ENCODE peak calls at places on chromosome 21, in four cellular contexts. Q is heart left ventricle, V is mammary epithelial cell, I is cardiac fibroblast. G is an unnamed sample.

GRCh38 chr21:36791150-36791549 is 92.2 kb downstream of the SIM2 start:
- DNase-seq in Q (no peak), V (no peak), I (no peak), G (no peak)

GRCh38 chr21:36926989-36927695 is 39.3 kb downstream of the HLCS start:
- DNase-seq in Q (no peak), V (no peak), I (no peak), G (no peak)

GRCh38 chr21:15421947-15422346 is 307.8 kb upstream of the USP25 start:
- DNase-seq in Q (no peak), V (peak), I (peak), G (no peak)

GRCh38 chr21:45886610-45887026 is 95.0 kb upstream of the COL6A1 start:
- DNase-seq in Q (no peak), V (no peak), I (no peak), G (no peak)

GRCh38 chr21:33418686-33419085 is 15.5 kb downstream of the IFNGR2 start:
- DNase-seq in Q (peak), V (no peak), I (no peak), G (no peak)

GRCh38 chr21:34844924-34845238 is 176.1 kb downstream of the CLIC6 start:
- DNase-seq in Q (no peak), V (no peak), I (no peak), G (no peak)

GRCh38 chr21:36059823-36060158 is 535 bp downstream of the SETD4 start:
- DNase-seq in Q (peak), V (no peak), I (no peak), G (no peak)

GRCh38 chr21:34129039-34129891 is 55.9 kb downstream of the MRPS6 start:
- DNase-seq in Q (peak), V (peak), I (peak), G (no peak)

GRCh38 chr21:45539796-45540600 is 2.2 kb downstream of the SLC19A1 start:
- DNase-seq in Q (no peak), V (no peak), I (no peak), G (peak)

GRCh38 chr21:33112670-33113596 is 43.0 kb downstream of the OLIG1 start:
- DNase-seq in Q (no peak), V (no peak), I (no peak), G (no peak)

GRCh38 chr21:46457801-46458314 is 833 bp upstream of the DIP2A start:
- DNase-seq in Q (peak), V (peak), I (peak), G (no peak)

GRCh38 chr21:15063821-15064575 is 802 bp downstream of the NRIP1 start:
- DNase-seq in Q (peak), V (peak), I (peak), G (no peak)

GRCh38 chr21:33040215-33040614 is 14.5 kb downstream of the OLIG2 start:
- DNase-seq in Q (no peak), V (no peak), I (no peak), G (no peak)

GRCh38 chr21:36120304-36120902 is 14.5 kb upstream of the CBR3 start:
- DNase-seq in Q (peak), V (no peak), I (peak), G (no peak)

GRCh38 chr21:14737922-14738321 is 191.8 kb upstream of the SAMSN1 start:
- DNase-seq in Q (peak), V (peak), I (peak), G (no peak)

GRCh38 chr21:34592120-34592561 is 22.8 kb downstream of the RCAN1 start:
- DNase-seq in Q (peak), V (no peak), I (no peak), G (no peak)

GRCh38 chr21:45087022-45087823 is 12.8 kb downstream of the ADARB1 start:
- DNase-seq in Q (no peak), V (no peak), I (no peak), G (no peak)

GRCh38 chr21:16358021-16358420 is 628.2 kb downstream of the USP25 start:
- DNase-seq in Q (no peak), V (no peak), I (no peak), G (no peak)

GRCh38 chr21:46229133-46229922 is 754 bp upstream of the LSS start:
- DNase-seq in Q (no peak), V (no peak), I (no peak), G (no peak)

GRCh38 chr21:16372546-16372945 is 642.8 kb downstream of the USP25 start:
- DNase-seq in Q (no peak), V (no peak), I (no peak), G (no peak)

GRCh38 chr21:46639489-46640386 is 4.3 kb downstream of the PRMT2 start:
- DNase-seq in Q (no peak), V (no peak), I (peak), G (no peak)

GRCh38 chr21:23960769-23961168 is 1646.5 kb downstream of the MRPL39 start:
- DNase-seq in Q (no peak), V (no peak), I (no peak), G (no peak)

DNA sequence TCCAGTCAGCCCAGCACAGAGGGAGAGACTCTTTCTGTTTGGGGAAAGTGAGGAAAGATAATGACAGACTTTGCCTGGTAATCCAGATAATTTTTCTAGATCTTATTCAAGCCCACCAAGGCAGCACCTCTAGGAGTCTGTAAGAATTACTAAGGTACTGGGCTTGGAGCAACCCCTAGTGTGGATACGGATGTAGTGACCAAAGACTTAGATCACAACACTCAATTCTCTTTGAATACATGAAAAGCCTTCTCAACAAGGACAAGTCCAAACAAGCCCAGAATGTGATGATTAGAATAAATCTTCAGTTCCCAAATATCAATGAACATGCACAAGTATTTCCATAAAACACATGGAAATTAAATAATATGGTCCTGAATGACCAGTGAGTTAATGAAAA is 206.9 kb downstream of the MRPL39 start:
- DNase-seq in Q (no peak), V (no peak), I (no peak), G (no peak)
- TF ChIP-seq CTCF in Q (no peak), V (no peak), I (no peak), G (no peak)

GRCh38 chr21:30408782-30409494 is 13.1 kb downstream of the KRTAP13-1 start:
- DNase-seq in Q (peak), V (peak), I (peak), G (no peak)
- TF ChIP-seq CTCF in Q (no peak), V (peak), I (peak), G (no peak)

GRCh38 chr21:38171723-38172344 is 85.0 kb upstream of the KCNJ15 start:
- DNase-seq in Q (no peak), V (no peak), I (peak), G (no peak)

GRCh38 chr21:38166214-38166547 is 90.6 kb upstream of the KCNJ15 start:
- DNase-seq in Q (no peak), V (no peak), I (no peak), G (no peak)

GRCh38 chr21:38167345-38167744 is 89.4 kb upstream of the KCNJ15 start:
- DNase-seq in Q (no peak), V (no peak), I (no peak), G (no peak)

GRCh38 chr21:38170705-38171682 is 85.8 kb upstream of the KCNJ15 start:
- DNase-seq in Q (no peak), V (no peak), I (peak), G (no peak)

DNA sequence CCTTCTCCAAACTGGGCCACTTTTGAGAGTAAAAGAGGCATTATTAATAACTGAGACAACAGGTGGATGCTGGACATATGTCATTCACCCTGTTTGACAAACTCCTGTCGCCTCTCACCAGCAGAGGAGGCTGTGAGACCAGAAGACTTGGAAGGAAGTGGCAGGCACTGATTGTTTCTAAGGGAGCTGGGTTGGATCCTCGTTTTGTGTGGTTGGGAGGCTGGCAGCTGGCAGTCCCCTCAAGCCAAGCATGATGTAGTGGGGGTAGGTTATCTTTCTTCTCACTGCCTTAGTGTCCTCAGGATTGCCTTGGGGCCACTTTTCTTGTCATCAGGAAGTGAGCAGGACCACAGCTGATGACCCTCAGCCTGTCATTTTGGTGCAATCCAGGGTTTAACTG is 86.5 kb upstream of the KCNJ15 start:
- DNase-seq in Q (no peak), V (peak), I (peak), G (no peak)
- TF ChIP-seq CTCF in Q (no peak), V (peak), I (peak), G (no peak)

DNA sequence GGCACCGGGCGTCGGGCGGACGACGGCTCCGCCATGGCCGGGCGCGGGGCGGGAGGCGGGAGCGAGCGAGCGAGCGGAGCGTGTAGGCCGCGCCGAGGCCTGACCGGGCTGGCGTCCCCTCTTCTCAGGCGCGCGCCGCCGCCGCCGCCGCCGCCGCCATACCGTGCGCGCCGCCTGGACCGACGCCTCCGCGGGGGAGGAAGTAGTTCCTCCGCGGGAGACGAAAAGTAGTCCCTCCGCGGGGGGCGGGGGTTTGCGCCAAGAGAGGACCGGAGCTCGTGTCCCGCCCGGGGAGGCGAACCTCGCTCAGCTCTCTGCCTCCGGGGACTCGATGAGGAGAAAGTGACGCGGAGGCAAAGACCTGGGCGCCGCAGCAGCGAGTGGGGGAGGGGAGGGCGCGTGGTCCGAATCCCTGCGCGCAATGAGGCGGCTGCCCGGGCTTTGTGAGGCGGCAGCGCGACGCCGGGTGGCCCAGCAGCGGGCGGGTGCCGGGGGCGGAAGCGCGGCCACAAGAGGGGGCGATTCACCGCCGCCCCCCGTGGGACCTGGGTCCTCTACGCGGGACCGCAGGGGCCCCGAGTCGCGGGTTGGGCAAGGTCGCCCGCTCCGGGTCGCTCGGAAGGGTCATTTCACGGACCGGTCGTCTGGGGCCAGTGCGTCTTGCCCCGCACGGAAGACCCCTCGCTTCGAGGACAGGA is at the start of gene BRWD1:
- DNase-seq in Q (peak), V (peak), I (peak), G (peak)
- TF ChIP-seq CTCF in Q (peak), V (no peak), I (no peak), G (no peak)

GRCh38 chr21:17512245-17513213 is at the start of gene CXADR:
- DNase-seq in Q (peak), V (peak), I (no peak), G (peak)
- TF ChIP-seq CTCF in Q (peak), V (peak), I (peak), G (no peak)

GRCh38 chr21:42337830-42338729 is 12.7 kb downstream of the TFF2 start:
- DNase-seq in Q (peak), V (no peak), I (peak), G (peak)
- TF ChIP-seq CTCF in Q (peak), V (peak), I (peak), G (no peak)

GRCh38 chr21:43911015-43911934 is 46.3 kb downstream of the AGPAT3 start:
- DNase-seq in Q (no peak), V (peak), I (no peak), G (no peak)
- TF ChIP-seq CTCF in Q (no peak), V (no peak), I (no peak), G (no peak)

GRCh38 chr21:43619856-43620255 is 39.4 kb downstream of the HSF2BP start:
- DNase-seq in Q (no peak), V (no peak), I (peak), G (no peak)
- TF ChIP-seq CTCF in Q (no peak), V (peak), I (peak), G (no peak)

DNA sequence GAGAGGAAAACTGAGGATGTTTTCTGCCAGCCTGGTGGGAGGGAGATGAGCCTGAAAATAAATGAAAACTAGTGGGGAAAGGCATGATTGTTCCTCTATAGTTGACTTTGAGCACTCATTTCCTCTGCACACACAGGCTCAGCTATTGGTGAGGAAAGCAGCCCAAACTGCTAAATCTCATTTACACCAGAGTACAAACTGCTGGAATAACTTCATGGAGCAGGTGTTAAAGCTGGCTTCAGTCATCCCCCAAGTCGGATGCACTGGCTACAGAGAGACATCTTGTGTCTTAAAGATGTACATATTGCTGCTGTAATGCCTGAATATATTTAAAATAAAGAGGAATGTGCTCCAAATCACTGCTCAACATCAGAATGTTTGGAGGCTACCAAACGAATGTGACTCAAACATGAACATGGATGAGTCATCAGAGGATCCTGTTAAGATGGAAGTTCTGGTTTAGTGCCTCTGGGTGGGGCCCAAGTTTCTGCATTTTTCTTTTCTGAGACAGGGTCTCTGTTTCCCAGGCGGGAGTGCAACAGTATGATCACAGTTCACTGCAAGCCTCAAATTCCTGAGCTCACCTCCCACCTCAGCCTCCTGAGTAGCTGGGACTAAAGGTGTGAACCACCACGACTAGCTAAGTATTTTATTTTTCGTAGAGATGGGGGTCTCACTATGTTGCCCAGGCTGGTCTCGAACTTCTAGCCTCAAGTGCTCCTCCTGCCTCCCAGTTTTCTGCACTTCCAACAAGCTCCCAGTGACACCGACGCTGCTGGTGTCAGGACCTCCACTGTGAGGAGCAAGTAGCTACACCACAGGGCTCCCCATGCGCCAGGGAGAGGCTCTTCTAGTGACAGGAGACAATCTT is 79.0 kb upstream of the KRTAP19-8 start:
- DNase-seq in Q (no peak), V (peak), I (peak), G (no peak)
- TF ChIP-seq CTCF in Q (no peak), V (peak), I (no peak), G (no peak)

DNA sequence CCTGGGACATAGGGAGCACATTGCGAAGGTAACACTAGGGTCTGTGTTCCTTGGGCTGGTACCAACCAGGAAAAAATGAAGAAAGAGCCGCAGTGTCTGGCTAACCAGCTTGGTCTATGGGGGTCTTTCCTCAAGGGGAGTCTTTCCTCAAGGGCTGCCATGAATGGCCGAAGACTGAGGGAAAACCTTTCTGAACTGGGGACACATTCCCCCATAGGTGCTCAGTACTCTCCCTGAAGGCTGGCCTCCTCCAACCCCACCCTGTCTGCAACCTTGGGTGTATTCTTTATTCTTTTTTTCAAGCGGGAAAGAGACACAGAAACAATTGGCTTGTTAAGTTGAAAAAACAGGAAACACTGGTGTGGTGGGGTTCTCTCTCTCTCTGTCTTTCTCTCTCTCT is 200.5 kb downstream of the BACH1 start:
- DNase-seq in Q (no peak), V (no peak), I (no peak), G (no peak)
- TF ChIP-seq CTCF in Q (no peak), V (no peak), I (no peak), G (no peak)

G was measured in activated B cell treated with CpG ODN at 0.5 μM for 24 hours.